ENCODE peak calls at places on chromosomes 1 and 21, in five cellular contexts. W, M, O, P and U are unnamed samples.

GRCh38 chr1:169107673-169108160 is 1.2 kb downstream of the ATP1B1 start:
- DNase-seq in W (no peak), M (peak), O (peak), P (no peak), U (no peak)

GRCh38 chr1:20770314-20771087 is 16.6 kb downstream of the HP1BP3 start:
- DNase-seq in W (no peak), M (no peak), O (no peak), P (no peak), U (no peak)

GRCh38 chr1:10781137-10781536 is 15.3 kb downstream of the CASZ1 start:
- DNase-seq in W (no peak), M (no peak), O (no peak), P (no peak), U (no peak)

GRCh38 chr1:119702384-119702783 is 9.3 kb upstream of the PHGDH start:
- DNase-seq in W (no peak), M (no peak), O (no peak), P (no peak), U (no peak)

GRCh38 chr1:17010601-17011438 is 908 bp downstream of the ATP13A2 start:
- DNase-seq in W (no peak), M (peak), O (peak), P (peak), U (no peak)

GRCh38 chr21:43196789-43197188 is 28.0 kb downstream of the CRYAA start:
- DNase-seq in W (no peak), M (no peak), O (peak), P (no peak), U (no peak)

GRCh38 chr21:46128983-46129571 is 26.3 kb downstream of the FTCD start:
- DNase-seq in W (no peak), M (no peak), O (no peak), P (no peak), U (no peak)

GRCh38 chr21:29124645-29125044 is 5.8 kb upstream of the MAP3K7CL start:
- DNase-seq in W (no peak), M (no peak), O (no peak), P (no peak), U (no peak)

GRCh38 chr1:43688594-43689000 is 18.7 kb upstream of the ST3GAL3 start:
- DNase-seq in W (no peak), M (peak), O (no peak), P (no peak), U (peak)